ENCODE peak calls at places on chromosomes 2 and 18, in five cellular contexts. O is chondrocyte; Q is activated CD8-positive, alpha-beta T cell treated with anti-CD3 and anti-CD28 coated beads for 36 hours; S is amniotic stem cell; V is KG1. N is an unnamed sample.

GRCh38 chr18:62505669-62506494 is 16.9 kb upstream of the ZCCHC2 start:
- DNase-seq in Q (peak), S (no peak), V (peak), O (peak), N (no peak)

GRCh38 chr2:70921839-70922590 is 13.7 kb upstream of the ATP6V1B1 start:
- DNase-seq in O (no peak), V (no peak), Q (no peak), S (no peak), N (no peak)

GRCh38 chr2:112724611-112725525 is 4.0 kb downstream of the NT5DC4 start:
- DNase-seq in Q (peak), S (no peak), O (no peak), V (peak), N (no peak)

GRCh38 chr2:143725425-143725824 is 596.2 kb downstream of the ARHGAP15 start:
- DNase-seq in S (no peak), O (no peak), V (no peak), Q (no peak), N (no peak)

GRCh38 chr2:158637357-158637756 is 157.8 kb upstream of the DAPL1 start:
- DNase-seq in Q (no peak), O (no peak), V (no peak), S (no peak), N (no peak)

GRCh38 chr2:24731040-24731439 is 62.2 kb downstream of the PTRHD1 start:
- DNase-seq in V (no peak), S (no peak), Q (no peak), O (no peak), N (peak)

GRCh38 chr18:58806826-58807714 is 57.6 kb upstream of the ZNF532 start:
- DNase-seq in S (no peak), V (no peak), Q (no peak), O (no peak), N (no peak)

GRCh38 chr2:145897151-145897550 is 1377.2 kb upstream of the ZEB2 start:
- DNase-seq in Q (no peak), V (no peak), O (no peak), S (no peak), N (no peak)

GRCh38 chr2:82837588-82838304 is 1621.3 kb downstream of the SUCLG1 start:
- DNase-seq in Q (no peak), V (no peak), O (no peak), S (peak), N (no peak)

GRCh38 chr2:175929850-175930249 is 72.2 kb downstream of the LNPK start:
- DNase-seq in V (no peak), Q (no peak), O (no peak), S (no peak), N (no peak)

GRCh38 chr2:216328347-216328746 is 43.9 kb downstream of the MARCHF4 start:
- DNase-seq in S (no peak), Q (no peak), O (no peak), V (no peak), N (no peak)

GRCh38 chr2:207200136-207200535 is 34.4 kb upstream of the KLF7 start:
- DNase-seq in V (no peak), Q (no peak), S (no peak), O (no peak), N (no peak)

GRCh38 chr2:136116111-136116812 is 1.7 kb downstream of the CXCR4 start:
- DNase-seq in V (no peak), S (no peak), Q (peak), O (no peak), N (no peak)

GRCh38 chr18:63409301-63409700 is 13.0 kb downstream of the VPS4B start:
- DNase-seq in V (no peak), S (no peak), O (no peak), Q (peak), N (no peak)

GRCh38 chr18:44466997-44467396 is 213.7 kb upstream of the SETBP1 start:
- DNase-seq in S (no peak), Q (no peak), V (no peak), O (no peak), N (no peak)

GRCh38 chr18:45166341-45167108 is 448.8 kb upstream of the SLC14A2 start:
- DNase-seq in O (no peak), Q (no peak), S (no peak), V (no peak), N (no peak)

GRCh38 chr2:144322379-144322778 is 197.5 kb downstream of the ZEB2 start:
- DNase-seq in V (no peak), O (no peak), Q (no peak), S (no peak), N (no peak)

N was measured in SK-N-MC.